ENCODE peak calls at places on chromosome 16, in six cellular contexts. H is psoas muscle, J is NCI-H748 treated with DMSO at 0.1 percent for 48 hours, Z is GM03348, M is cardiac fibroblast, A is H54. C is an unnamed sample.

GRCh38 chr16:50505714-50506542 is 42.3 kb upstream of the NKD1 start:
- DNase-seq in H (no peak), J (no peak), Z (no peak), M (no peak), A (no peak), C (peak; percentile 98)

GRCh38 chr16:86510465-86511261 is at the start of gene FOXF1:
- DNase-seq in H (peak; percentile 50), J (no peak), Z (peak; percentile 51), M (peak; percentile 50), A (no peak), C (peak; percentile 18)

GRCh38 chr16:64964126-64964540 is 157.7 kb downstream of the CDH11 start:
- DNase-seq in H (no peak), J (peak; percentile 2), Z (no peak), M (peak; percentile 90), A (no peak), C (no peak)

GRCh38 chr16:24332695-24333094 is 76.6 kb downstream of the CACNG3 start:
- DNase-seq in H (no peak), J (no peak), Z (no peak), M (no peak), A (no peak), C (no peak)

GRCh38 chr16:49635009-49635350 is 220.9 kb downstream of the ZNF423 start:
- DNase-seq in H (no peak), J (no peak), Z (no peak), M (no peak), A (no peak), C (no peak)

GRCh38 chr16:55832788-55833583 is at the start of gene CES1:
- DNase-seq in H (peak; percentile 90), J (no peak), Z (no peak), M (no peak), A (no peak), C (peak; percentile 81)

GRCh38 chr16:55297062-55297909 is 26.7 kb upstream of the IRX6 start:
- DNase-seq in H (peak; percentile 70), J (no peak), Z (no peak), M (no peak), A (no peak), C (no peak)

GRCh38 chr16:58195771-58196170 is 2.1 kb downstream of the CSNK2A2 start:
- DNase-seq in H (no peak), J (no peak), Z (no peak), M (no peak), A (no peak), C (no peak)

GRCh38 chr16:14564881-14565687 is 65.0 kb downstream of the PARN start:
- DNase-seq in H (no peak), J (peak; percentile 96), Z (peak; percentile 32), M (peak; percentile 65), A (no peak), C (no peak)

C was measured in NCI-H82.